ENCODE peak calls at places on chromosomes 16 and 17, in seven cellular contexts. I, B, L, T, N, U and E are unnamed samples.

GRCh38 chr16:69187387-69187890 is 475 bp downstream of the SNTB2 start:
- DNase-seq in I (peak; percentile 42), B (peak; percentile 43), L (no peak), T (peak; percentile 72), N (peak; percentile 81), U (peak; percentile 40), E (no peak)

GRCh38 chr16:84561291-84561690 is 56.6 kb downstream of the COTL1 start:
- DNase-seq in I (no peak), B (no peak), L (no peak), T (no peak), N (no peak), U (no peak), E (no peak)

GRCh38 chr16:72645526-72645925 is 402.4 kb downstream of the ZFHX3 start:
- DNase-seq in I (no peak), B (no peak), L (no peak), T (no peak), N (no peak), U (no peak), E (no peak)

GRCh38 chr16:49504023-49504364 is 130.4 kb downstream of the C16orf78 start:
- DNase-seq in I (no peak), B (no peak), L (no peak), T (no peak), N (no peak), U (no peak), E (no peak)

GRCh38 chr16:85462405-85463227 is 150.5 kb upstream of the GSE1 start:
- DNase-seq in I (peak; percentile 49), B (no peak), L (no peak), T (no peak), N (no peak), U (no peak), E (no peak)

GRCh38 chr16:24685539-24686432 is 43.7 kb upstream of the TNRC6A start:
- DNase-seq in I (peak; percentile 39), B (no peak), L (no peak), T (peak; percentile 96), N (peak; percentile 62), U (peak; percentile 44), E (peak; percentile 76)

GRCh38 chr17:56832446-56832845 is 1.3 kb downstream of the C17orf67 start:
- DNase-seq in I (no peak), B (no peak), L (no peak), T (no peak), N (no peak), U (no peak), E (no peak)

GRCh38 chr17:50107790-50108414 is 12.8 kb downstream of the PDK2 start:
- DNase-seq in I (no peak), B (no peak), L (no peak), T (no peak), N (no peak), U (peak; percentile 91), E (peak; percentile 84)

GRCh38 chr17:36674278-36674650 is 72.9 kb downstream of the MRM1 start:
- DNase-seq in I (no peak), B (peak; percentile 26), L (no peak), T (no peak), N (no peak), U (no peak), E (no peak)

GRCh38 chr16:89565256-89565505 is 4.7 kb downstream of the RPL13 start:
- DNase-seq in I (no peak), B (no peak), L (no peak), T (no peak), N (no peak), U (peak; percentile 52), E (peak; percentile 76)

GRCh38 chr16:66131156-66131807 is 235.2 kb upstream of the CDH5 start:
- DNase-seq in I (no peak), B (no peak), L (no peak), T (no peak), N (no peak), U (peak; percentile 80), E (no peak)

GRCh38 chr17:80006339-80006720 is 29.3 kb downstream of the TBC1D16 start:
- DNase-seq in I (no peak), B (no peak), L (no peak), T (no peak), N (peak; percentile 55), U (no peak), E (no peak)

GRCh38 chr17:55723488-55723848 is 804 bp upstream of the TMEM100 start:
- DNase-seq in I (no peak), B (no peak), L (no peak), T (no peak), N (no peak), U (no peak), E (no peak)

GRCh38 chr17:68290955-68291835 is at the start of the genes ARSG and SLC16A6:
- DNase-seq in I (peak; percentile 68), B (peak; percentile 77), L (peak; percentile 57), T (no peak), N (no peak), U (peak; percentile 53), E (no peak)

GRCh38 chr17:17900615-17901520 is 64.1 kb upstream of the SREBF1 start:
- DNase-seq in I (no peak), B (no peak), L (peak; percentile 89), T (peak; percentile 97), N (peak; percentile 92), U (peak; percentile 80), E (peak; percentile 84)

GRCh38 chr16:66044616-66045015 is 321.9 kb upstream of the CDH5 start:
- DNase-seq in I (no peak), B (no peak), L (no peak), T (peak; percentile 5), N (no peak), U (no peak), E (no peak)

DNA sequence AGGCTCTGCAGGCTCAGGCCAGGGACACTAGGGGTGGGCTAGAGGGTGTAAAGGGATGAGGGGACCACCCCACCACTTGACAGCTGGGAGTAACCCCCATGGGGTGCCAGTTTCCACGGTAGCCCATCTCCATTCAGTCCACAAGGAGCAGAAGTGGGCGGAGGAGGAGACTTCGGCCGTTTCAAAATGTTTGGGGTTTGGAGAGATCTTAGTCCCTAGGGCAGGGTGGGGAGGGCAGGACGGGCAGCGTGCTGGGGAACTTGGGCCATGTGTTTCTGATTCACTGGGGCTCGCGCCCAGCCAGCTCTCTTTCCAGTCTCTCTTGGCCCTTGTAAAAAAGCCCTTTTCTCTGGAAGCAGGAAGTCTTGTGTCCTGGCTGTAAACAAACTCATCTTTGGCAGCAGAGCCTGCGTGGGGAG is 8.3 kb downstream of the CYGB start:
- DNase-seq in I (no peak), B (no peak), L (peak; percentile 58), T (peak; percentile 85), N (peak; percentile 94), U (peak; percentile 49), E (no peak)
- H3K27ac ChIP-seq in I (no peak overlapping the region), B (peak overlapping the region; percentile 21), L (peak overlapping the region; percentile 96), T (peak overlapping the region; percentile 76), N (peak overlapping the region; percentile 94), U (peak overlapping the region; percentile 99), E (peak overlapping the region; percentile 89)

GRCh38 chr17:29758255-29758654 is 135.5 kb upstream of the CORO6 start:
- DNase-seq in I (no peak), B (no peak), L (no peak), T (no peak), N (no peak), U (no peak), E (no peak)
- H3K27ac ChIP-seq in I (no peak overlapping the region), B (no peak overlapping the region), L (no peak overlapping the region), T (no peak overlapping the region), N (no peak overlapping the region), U (no peak overlapping the region), E (no peak overlapping the region)

DNA sequence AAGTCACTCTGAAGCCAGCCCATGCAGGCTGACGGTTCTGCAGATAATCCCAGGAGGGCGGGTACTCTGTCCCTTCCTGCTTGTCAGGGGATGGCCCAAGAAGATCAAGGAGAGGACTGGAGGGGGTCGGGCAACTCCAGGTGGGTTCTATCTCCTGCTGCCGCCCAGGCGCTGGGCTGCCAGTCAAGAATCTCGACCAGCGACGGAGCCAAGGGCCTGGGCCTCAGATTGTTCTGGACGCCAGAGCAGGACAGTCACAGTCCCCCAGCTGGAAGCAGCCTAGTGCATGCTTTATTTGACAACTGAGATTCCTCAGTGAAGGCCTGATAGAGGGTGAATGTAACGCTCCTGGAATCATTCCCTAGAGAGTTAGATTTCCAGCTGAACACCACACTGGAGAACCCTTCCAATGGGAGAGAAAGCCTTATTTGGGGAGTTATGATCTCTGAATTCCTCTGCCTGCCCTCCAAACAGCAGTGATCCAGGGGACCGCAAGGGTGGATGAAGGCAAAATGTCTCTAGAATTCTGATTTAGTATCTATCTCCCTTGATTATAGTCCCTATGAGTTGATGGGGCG is 1.2 kb upstream of the KIFC3 start:
- DNase-seq in I (no peak), B (no peak), L (no peak), T (peak; percentile 78), N (no peak), U (no peak), E (no peak)
- H3K27ac ChIP-seq in I (no peak overlapping the region), B (peak overlapping the region; percentile 61), L (peak overlapping the region; percentile 95), T (peak overlapping the region; percentile 64), N (peak overlapping the region; percentile 90), U (peak overlapping the region; percentile 90), E (peak overlapping the region; percentile 87)

GRCh38 chr16:8847623-8848022 is 21.2 kb downstream of the CARHSP1 start:
- DNase-seq in I (no peak), B (no peak), L (no peak), T (no peak), N (no peak), U (no peak), E (no peak)

GRCh38 chr16:8850279-8850885 is 18.4 kb downstream of the CARHSP1 start:
- DNase-seq in I (no peak), B (no peak), L (no peak), T (peak; percentile 84), N (no peak), U (peak; percentile 77), E (peak; percentile 91)

GRCh38 chr16:8848231-8848938 is 20.4 kb downstream of the CARHSP1 start:
- DNase-seq in I (no peak), B (no peak), L (no peak), T (no peak), N (no peak), U (no peak), E (no peak)

GRCh38 chr16:8848939-8849391 is 19.8 kb downstream of the CARHSP1 start:
- DNase-seq in I (no peak), B (no peak), L (no peak), T (no peak), N (no peak), U (peak; percentile 91), E (peak; percentile 91)

GRCh38 chr16:8849411-8850011 is 19.3 kb downstream of the CARHSP1 start:
- DNase-seq in I (no peak), B (no peak), L (no peak), T (peak; percentile 53), N (no peak), U (peak; percentile 75), E (peak; percentile 84)
- H3K27ac ChIP-seq in I (no peak overlapping the region), B (no peak overlapping the region), L (no peak overlapping the region), T (peak overlapping the region; percentile 8), N (peak overlapping the region; percentile 40), U (peak overlapping the region; percentile 96), E (peak overlapping the region; percentile 98)

GRCh38 chr17:27240086-27240801 is 53.7 kb upstream of the WSB1 start:
- DNase-seq in I (no peak), B (no peak), L (no peak), T (no peak), N (no peak), U (no peak), E (no peak)
- H3K27ac ChIP-seq in I (no peak overlapping the region), B (no peak overlapping the region), L (no peak overlapping the region), T (no peak overlapping the region), N (no peak overlapping the region), U (peak overlapping the region; percentile 70), E (peak overlapping the region; percentile 65)